ENCODE peak calls at places on chromosome 1, in ten cellular contexts. One of them, this sample, is unnamed.

GRCh38 chr1:186302378-186302920 is 72.6 kb downstream of the TPR start:
- DNase-seq in GM12891: no peak
- DNase-seq in K562: no peak
- DNase-seq in prostate gland: no peak
- DNase-seq in spleen: no peak
- DNase-seq in stomach: no peak
- DNase-seq in sigmoid colon: no peak
- DNase-seq in transverse colon: no peak
- DNase-seq in GM12892: no peak
- DNase-seq in endothelial cell of umbilical vein: no peak
- DNase-seq in this sample: no peak

GRCh38 chr1:244322791-244323521 is 128.8 kb downstream of the ADSS2 start:
- DNase-seq in GM12891: no peak
- DNase-seq in K562: peak; percentile 88
- DNase-seq in prostate gland: peak; percentile 81
- DNase-seq in spleen: no peak
- DNase-seq in stomach: peak; percentile 49
- DNase-seq in sigmoid colon: no peak
- DNase-seq in transverse colon: no peak
- DNase-seq in GM12892: no peak
- DNase-seq in endothelial cell of umbilical vein: peak; percentile 99
- DNase-seq in this sample: no peak

GRCh38 chr1:218585565-218586184 is 240.5 kb downstream of the TGFB2 start:
- DNase-seq in GM12891: no peak
- DNase-seq in K562: no peak
- DNase-seq in prostate gland: no peak
- DNase-seq in spleen: no peak
- DNase-seq in stomach: no peak
- DNase-seq in sigmoid colon: no peak
- DNase-seq in transverse colon: no peak
- DNase-seq in GM12892: no peak
- DNase-seq in endothelial cell of umbilical vein: peak; percentile 86
- DNase-seq in this sample: no peak

GRCh38 chr1:100353988-100354387 is 1.7 kb downstream of the CDC14A start:
- DNase-seq in GM12891: no peak
- DNase-seq in K562: no peak
- DNase-seq in prostate gland: no peak
- DNase-seq in spleen: no peak
- DNase-seq in stomach: no peak
- DNase-seq in sigmoid colon: no peak
- DNase-seq in transverse colon: no peak
- DNase-seq in GM12892: no peak
- DNase-seq in endothelial cell of umbilical vein: peak; percentile 31
- DNase-seq in this sample: no peak

GRCh38 chr1:120178799-120179419 is 2.6 kb upstream of the SEC22B start:
- DNase-seq in GM12891: no peak
- DNase-seq in K562: peak; percentile 2
- DNase-seq in prostate gland: no peak
- DNase-seq in spleen: no peak
- DNase-seq in stomach: no peak
- DNase-seq in sigmoid colon: no peak
- DNase-seq in transverse colon: no peak
- DNase-seq in GM12892: no peak
- DNase-seq in endothelial cell of umbilical vein: no peak
- DNase-seq in this sample: no peak

GRCh38 chr1:44652445-44653106 is 21.7 kb downstream of the TMEM53 start:
- DNase-seq in GM12891: peak; percentile 79
- DNase-seq in K562: peak; percentile 89
- DNase-seq in prostate gland: peak; percentile 63
- DNase-seq in spleen: peak; percentile 93
- DNase-seq in stomach: peak; percentile 83
- DNase-seq in sigmoid colon: peak; percentile 87
- DNase-seq in transverse colon: peak; percentile 83
- DNase-seq in GM12892: peak; percentile 81
- DNase-seq in endothelial cell of umbilical vein: peak; percentile 72
- DNase-seq in this sample: peak; percentile 85

GRCh38 chr1:112388436-112388835 is 7.6 kb upstream of the CTTNBP2NL start:
- DNase-seq in GM12891: no peak
- DNase-seq in K562: no peak
- DNase-seq in prostate gland: no peak
- DNase-seq in spleen: no peak
- DNase-seq in stomach: no peak
- DNase-seq in sigmoid colon: no peak
- DNase-seq in transverse colon: no peak
- DNase-seq in GM12892: no peak
- DNase-seq in endothelial cell of umbilical vein: peak; percentile 98
- DNase-seq in this sample: no peak

GRCh38 chr1:151056574-151056973 is 2.8 kb downstream of the CDC42SE1 start:
- DNase-seq in GM12891: no peak
- DNase-seq in K562: no peak
- DNase-seq in prostate gland: peak; percentile 18
- DNase-seq in spleen: no peak
- DNase-seq in stomach: no peak
- DNase-seq in sigmoid colon: peak; percentile 42
- DNase-seq in transverse colon: peak; percentile 45
- DNase-seq in GM12892: no peak
- DNase-seq in endothelial cell of umbilical vein: no peak
- DNase-seq in this sample: no peak

GRCh38 chr1:102851616-102852015 is 256.7 kb downstream of the COL11A1 start:
- DNase-seq in GM12891: no peak
- DNase-seq in K562: no peak
- DNase-seq in prostate gland: no peak
- DNase-seq in spleen: no peak
- DNase-seq in stomach: no peak
- DNase-seq in sigmoid colon: no peak
- DNase-seq in transverse colon: no peak
- DNase-seq in GM12892: no peak
- DNase-seq in endothelial cell of umbilical vein: no peak
- DNase-seq in this sample: no peak
- TF ChIP-seq POLR2AphosphoS5 in GM12891: no peak
- TF ChIP-seq POLR2AphosphoS5 in K562: no peak
- TF ChIP-seq POLR2AphosphoS5 in prostate gland: no peak
- TF ChIP-seq POLR2AphosphoS5 in spleen: no peak
- TF ChIP-seq POLR2AphosphoS5 in stomach: no peak
- TF ChIP-seq POLR2AphosphoS5 in sigmoid colon: no peak
- TF ChIP-seq POLR2AphosphoS5 in transverse colon: no peak
- TF ChIP-seq POLR2AphosphoS5 in GM12892: no peak
- TF ChIP-seq POLR2AphosphoS5 in endothelial cell of umbilical vein: no peak
- TF ChIP-seq POLR2AphosphoS5 in this sample: no peak

DNA sequence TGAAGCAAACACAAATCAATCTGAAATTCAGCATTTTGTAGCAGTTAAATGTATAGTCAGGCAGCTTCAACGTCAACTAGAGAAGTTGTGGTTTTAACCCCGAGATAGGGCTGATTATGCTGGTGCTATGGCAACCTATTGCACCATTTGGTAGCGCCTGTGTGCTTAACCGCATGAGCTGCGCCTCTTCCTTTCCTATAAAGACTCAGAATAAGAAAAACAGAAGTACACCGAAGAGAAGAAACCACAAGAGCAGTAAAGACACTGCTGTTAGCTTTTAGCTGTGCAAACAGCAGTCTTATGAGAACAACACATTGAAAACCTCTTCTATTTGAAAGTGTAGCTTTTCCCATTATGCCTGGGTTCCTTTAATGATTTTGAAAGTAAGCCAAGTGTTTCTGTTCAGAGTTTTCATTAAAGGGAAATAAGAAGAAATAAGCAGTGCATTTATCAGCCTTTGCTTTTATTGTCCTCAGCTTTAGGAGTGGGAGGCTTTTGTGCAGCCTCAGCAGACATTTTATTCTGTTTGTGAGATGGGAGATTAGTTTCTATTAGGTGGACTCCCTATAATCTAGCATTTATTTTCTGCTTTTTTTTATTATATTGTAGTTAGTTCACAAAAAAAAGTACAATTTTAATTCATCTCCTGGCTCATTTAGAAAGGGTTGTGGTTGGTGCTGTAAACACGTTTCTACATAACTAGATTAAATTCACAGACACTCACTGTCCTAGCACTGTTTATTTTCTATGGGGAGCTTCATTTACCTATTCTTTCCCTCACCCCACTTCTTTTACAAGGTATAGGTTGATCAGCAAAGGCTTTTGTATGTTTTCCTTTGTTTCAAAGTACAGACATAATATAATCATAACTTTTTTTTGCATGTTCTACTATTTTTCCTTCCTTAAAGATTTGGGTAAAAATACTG is 43.3 kb downstream of the PTPRC start:
- DNase-seq in GM12891: peak; percentile 10
- DNase-seq in K562: peak; percentile 89
- DNase-seq in prostate gland: peak; percentile 35
- DNase-seq in spleen: peak; percentile 89
- DNase-seq in stomach: peak; percentile 58
- DNase-seq in sigmoid colon: peak; percentile 69
- DNase-seq in transverse colon: peak; percentile 74
- DNase-seq in GM12892: no peak
- DNase-seq in endothelial cell of umbilical vein: peak; percentile 76
- DNase-seq in this sample: peak; percentile 70
- TF ChIP-seq POLR2A in GM12891: peak; percentile 52
- TF ChIP-seq POLR2A in K562: peak; percentile 58
- TF ChIP-seq POLR2A in prostate gland: no peak
- TF ChIP-seq POLR2A in spleen: peak; percentile 35
- TF ChIP-seq POLR2A in stomach: no peak
- TF ChIP-seq POLR2A in sigmoid colon: no peak
- TF ChIP-seq POLR2A in transverse colon: peak; percentile 63
- TF ChIP-seq POLR2A in GM12892: peak; percentile 65
- TF ChIP-seq POLR2A in endothelial cell of umbilical vein: no peak
- TF ChIP-seq POLR2A in this sample: no peak

GRCh38 chr1:54052470-54052933 is 502 bp downstream of the TMEM59 start:
- DNase-seq in GM12891: no peak
- DNase-seq in K562: peak; percentile 68
- DNase-seq in prostate gland: peak; percentile 21
- DNase-seq in spleen: peak; percentile 78
- DNase-seq in stomach: peak; percentile 32
- DNase-seq in sigmoid colon: no peak
- DNase-seq in transverse colon: peak; percentile 35
- DNase-seq in GM12892: peak; percentile 29
- DNase-seq in endothelial cell of umbilical vein: peak; percentile 55
- DNase-seq in this sample: no peak

GRCh38 chr1:54053745-54054437 is 483 bp downstream of the TCEANC2 start:
- DNase-seq in GM12891: no peak
- DNase-seq in K562: peak; percentile 48
- DNase-seq in prostate gland: no peak
- DNase-seq in spleen: no peak
- DNase-seq in stomach: no peak
- DNase-seq in sigmoid colon: no peak
- DNase-seq in transverse colon: no peak
- DNase-seq in GM12892: no peak
- DNase-seq in endothelial cell of umbilical vein: peak; percentile 12
- DNase-seq in this sample: no peak

GRCh38 chr1:54051936-54052469 is 1.0 kb downstream of the TMEM59 start:
- DNase-seq in GM12891: no peak
- DNase-seq in K562: peak; percentile 23
- DNase-seq in prostate gland: no peak
- DNase-seq in spleen: no peak
- DNase-seq in stomach: no peak
- DNase-seq in sigmoid colon: no peak
- DNase-seq in transverse colon: peak; percentile 29
- DNase-seq in GM12892: no peak
- DNase-seq in endothelial cell of umbilical vein: peak; percentile 54
- DNase-seq in this sample: no peak

GRCh38 chr1:54054438-54054749 is 986 bp downstream of the TCEANC2 start:
- DNase-seq in GM12891: no peak
- DNase-seq in K562: peak; percentile 82
- DNase-seq in prostate gland: no peak
- DNase-seq in spleen: no peak
- DNase-seq in stomach: no peak
- DNase-seq in sigmoid colon: no peak
- DNase-seq in transverse colon: no peak
- DNase-seq in GM12892: no peak
- DNase-seq in endothelial cell of umbilical vein: peak; percentile 41
- DNase-seq in this sample: no peak

DNA sequence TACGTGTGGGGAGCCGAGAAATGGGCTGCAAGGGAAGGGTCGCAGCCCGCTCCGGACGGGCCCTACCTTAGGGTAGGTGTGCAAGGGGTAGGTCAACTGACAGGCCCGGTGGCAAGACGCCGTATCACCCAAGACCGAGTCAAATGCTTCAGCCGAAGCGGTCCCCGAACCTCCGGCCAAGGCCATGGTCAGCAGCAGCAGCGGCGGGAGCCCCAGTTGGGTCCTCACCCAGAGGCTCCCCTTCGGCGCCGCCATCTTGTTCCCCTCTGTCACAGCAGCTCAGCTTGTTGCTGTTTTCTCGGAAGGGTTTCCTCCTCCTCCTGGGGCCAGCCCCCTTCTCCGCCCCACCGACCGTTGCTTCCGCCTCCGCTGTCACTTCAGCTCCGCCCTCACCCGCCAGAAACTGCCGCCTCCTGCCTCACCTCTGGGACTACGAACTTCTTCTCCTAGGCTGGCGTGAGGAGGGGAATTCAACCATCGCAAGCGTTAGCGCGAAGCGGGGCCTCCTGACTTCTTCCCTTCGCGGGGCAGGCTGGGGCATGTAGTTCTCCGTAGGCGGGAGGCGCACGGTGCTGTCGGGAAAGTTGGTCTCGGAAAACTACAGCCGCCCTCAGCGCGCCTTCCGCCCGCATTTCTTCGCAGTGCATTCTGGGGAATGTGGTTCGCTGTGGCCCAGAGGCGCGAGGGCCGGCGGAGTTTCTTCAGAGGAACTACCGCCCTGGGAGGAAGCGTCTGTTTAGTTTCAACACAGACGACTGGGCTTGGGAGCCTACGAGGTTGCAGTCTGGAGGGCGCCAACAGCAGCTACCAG is at the start of the genes TCEANC2 and TMEM59:
- DNase-seq in GM12891: peak; percentile 79
- DNase-seq in K562: peak; percentile 99
- DNase-seq in prostate gland: peak; percentile 99
- DNase-seq in spleen: peak; percentile 99
- DNase-seq in stomach: peak; percentile 98
- DNase-seq in sigmoid colon: peak; percentile 99
- DNase-seq in transverse colon: peak; percentile 98
- DNase-seq in GM12892: peak; percentile 86
- DNase-seq in endothelial cell of umbilical vein: peak; percentile 99
- DNase-seq in this sample: peak; percentile 99
- TF ChIP-seq POLR2AphosphoS5 in GM12891: peak; percentile 58
- TF ChIP-seq POLR2AphosphoS5 in K562: peak; percentile 57
- TF ChIP-seq POLR2AphosphoS5 in prostate gland: peak; percentile 98
- TF ChIP-seq POLR2AphosphoS5 in spleen: peak; percentile 94
- TF ChIP-seq POLR2AphosphoS5 in stomach: peak; percentile 90
- TF ChIP-seq POLR2AphosphoS5 in sigmoid colon: peak; percentile 88
- TF ChIP-seq POLR2AphosphoS5 in transverse colon: peak; percentile 79
- TF ChIP-seq POLR2AphosphoS5 in GM12892: peak; percentile 60
- TF ChIP-seq POLR2AphosphoS5 in endothelial cell of umbilical vein: no peak
- TF ChIP-seq POLR2AphosphoS5 in this sample: peak; percentile 8

GRCh38 chr1:41242645-41243171 is 602 bp upstream of the SCMH1 start:
- DNase-seq in GM12891: no peak
- DNase-seq in K562: no peak
- DNase-seq in prostate gland: peak; percentile 6
- DNase-seq in spleen: no peak
- DNase-seq in stomach: no peak
- DNase-seq in sigmoid colon: no peak
- DNase-seq in transverse colon: no peak
- DNase-seq in GM12892: no peak
- DNase-seq in endothelial cell of umbilical vein: peak; percentile 10
- DNase-seq in this sample: no peak

GRCh38 chr1:41240806-41241747 is 1.0 kb downstream of the SCMH1 start:
- DNase-seq in GM12891: peak; percentile 63
- DNase-seq in K562: peak; percentile 58
- DNase-seq in prostate gland: peak; percentile 47
- DNase-seq in spleen: peak; percentile 92
- DNase-seq in stomach: peak; percentile 62
- DNase-seq in sigmoid colon: peak; percentile 84
- DNase-seq in transverse colon: peak; percentile 76
- DNase-seq in GM12892: peak; percentile 48
- DNase-seq in endothelial cell of umbilical vein: peak; percentile 34
- DNase-seq in this sample: peak; percentile 78

GRCh38 chr1:41239988-41240610 is 2.0 kb downstream of the SCMH1 start:
- DNase-seq in GM12891: no peak
- DNase-seq in K562: peak; percentile 50
- DNase-seq in prostate gland: no peak
- DNase-seq in spleen: no peak
- DNase-seq in stomach: no peak
- DNase-seq in sigmoid colon: no peak
- DNase-seq in transverse colon: no peak
- DNase-seq in GM12892: no peak
- DNase-seq in endothelial cell of umbilical vein: peak; percentile 65
- DNase-seq in this sample: no peak

GRCh38 chr1:41238311-41239094 is 3.6 kb downstream of the SCMH1 start:
- DNase-seq in GM12891: no peak
- DNase-seq in K562: peak; percentile 59
- DNase-seq in prostate gland: no peak
- DNase-seq in spleen: no peak
- DNase-seq in stomach: no peak
- DNase-seq in sigmoid colon: no peak
- DNase-seq in transverse colon: no peak
- DNase-seq in GM12892: no peak
- DNase-seq in endothelial cell of umbilical vein: peak; percentile 21
- DNase-seq in this sample: no peak

DNA sequence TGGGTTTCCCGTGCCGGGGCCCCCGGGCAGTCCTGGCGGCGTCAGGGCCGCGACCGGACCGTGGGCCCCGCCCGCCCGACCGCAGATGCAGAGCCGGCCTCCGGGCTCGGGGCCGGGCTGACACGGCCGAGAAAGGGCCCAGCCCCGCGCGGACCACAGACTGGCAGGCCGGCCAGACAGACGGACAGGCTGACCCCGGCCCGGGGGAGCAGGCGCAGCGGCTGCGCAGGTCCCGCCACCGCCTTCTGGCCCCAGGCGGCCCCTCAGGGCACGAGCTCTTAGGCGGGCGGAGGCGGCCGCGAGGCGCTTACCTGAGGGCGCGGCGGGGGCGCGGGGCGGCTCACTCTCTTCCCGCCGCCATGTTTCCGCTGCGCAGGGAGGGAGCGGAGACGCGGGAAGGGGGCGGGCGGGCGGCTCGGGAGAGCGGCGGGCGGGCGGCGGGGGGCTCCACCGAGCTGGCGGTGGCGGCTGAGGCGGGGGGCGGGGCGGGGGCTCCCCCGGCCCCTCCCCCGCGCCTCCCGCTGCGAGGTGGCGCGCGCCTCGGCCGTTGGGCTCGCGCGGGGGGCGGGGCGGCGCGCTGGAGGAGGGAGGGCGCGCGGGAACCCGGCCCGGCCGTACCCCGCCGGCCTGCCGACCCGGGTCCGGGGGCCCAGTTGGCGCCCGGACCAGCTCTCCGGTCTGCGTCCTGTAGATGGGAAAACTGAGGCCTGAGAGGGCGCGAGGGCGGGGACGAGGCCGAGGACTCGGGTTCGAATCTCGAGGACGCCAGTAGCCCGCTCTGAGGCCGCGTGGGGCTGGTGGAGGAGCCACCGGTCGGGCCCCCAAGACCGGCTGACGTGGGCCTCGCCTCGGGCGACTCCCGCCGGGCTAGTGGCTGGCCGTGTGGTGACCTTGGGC is at the start of gene SCMH1:
- DNase-seq in GM12891: peak; percentile 76
- DNase-seq in K562: peak; percentile 78
- DNase-seq in prostate gland: peak; percentile 27
- DNase-seq in spleen: peak; percentile 90
- DNase-seq in stomach: peak; percentile 57
- DNase-seq in sigmoid colon: peak; percentile 72
- DNase-seq in transverse colon: peak; percentile 56
- DNase-seq in GM12892: peak; percentile 69
- DNase-seq in endothelial cell of umbilical vein: peak; percentile 46
- DNase-seq in this sample: peak; percentile 68
- TF ChIP-seq POLR2A in GM12891: no peak
- TF ChIP-seq POLR2A in K562: peak; percentile 73
- TF ChIP-seq POLR2A in prostate gland: peak; percentile 9
- TF ChIP-seq POLR2A in spleen: no peak
- TF ChIP-seq POLR2A in stomach: no peak
- TF ChIP-seq POLR2A in sigmoid colon: no peak
- TF ChIP-seq POLR2A in transverse colon: no peak
- TF ChIP-seq POLR2A in GM12892: no peak
- TF ChIP-seq POLR2A in endothelial cell of umbilical vein: no peak
- TF ChIP-seq POLR2A in this sample: no peak

This sample was measured in suprapubic skin.